ENCODE peak calls at places on chromosomes 3 and 15, in ten cellular contexts. C is SK-N-MC, A is HL-60, E is H1, N is Panc1, O is transverse colon, G is stomach, Q is HCT116, W is breast epithelium, B is K562. Y is an unnamed sample.

GRCh38 chr15:56484284-56484683 is 19.3 kb upstream of the MNS1 start:
- DNase-seq in Q (no peak), E (no peak), A (no peak), B (no peak), W (no peak), G (no peak), O (no peak), N (no peak), C (no peak), Y (no peak)

GRCh38 chr3:149902498-149903139 is 68.1 kb downstream of the PFN2 start:
- DNase-seq in B (no peak), N (no peak), E (no peak), A (no peak), O (no peak), Q (no peak), C (no peak), G (no peak), W (no peak), Y (no peak)

GRCh38 chr3:182921665-182922355 is 58.5 kb downstream of the DCUN1D1 start:
- DNase-seq in Q (no peak), G (no peak), E (no peak), N (no peak), A (no peak), B (no peak), W (no peak), O (no peak), C (no peak), Y (no peak)

GRCh38 chr15:48191574-48192225 is at the start of gene CTXN2:
- DNase-seq in A (no peak), C (no peak), O (peak), E (peak), N (no peak), Q (no peak), G (no peak), W (no peak), B (no peak), Y (no peak)

GRCh38 chr3:122977645-122978466 is 49.7 kb downstream of the SEMA5B start:
- DNase-seq in W (no peak), N (no peak), E (no peak), Q (no peak), G (no peak), B (no peak), C (no peak), O (no peak), A (no peak), Y (peak)

GRCh38 chr15:36156855-36157521 is 422.4 kb upstream of the CDIN1 start:
- DNase-seq in E (no peak), Q (no peak), A (no peak), O (peak), C (no peak), B (no peak), N (no peak), G (no peak), W (no peak), Y (no peak)

GRCh38 chr15:40755821-40756220 is 767 bp upstream of the RMDN3 start:
- DNase-seq in C (no peak), B (no peak), A (no peak), G (no peak), Q (no peak), W (no peak), N (no peak), O (no peak), E (no peak), Y (no peak)

GRCh38 chr3:37906734-37907282 is 45.1 kb downstream of the CTDSPL start:
- DNase-seq in N (no peak), B (no peak), G (no peak), A (no peak), C (no peak), W (no peak), Q (no peak), O (no peak), E (no peak), Y (no peak)

GRCh38 chr3:59064728-59065127 is 14.9 kb upstream of the CFAP20DC start:
- DNase-seq in W (no peak), Q (no peak), A (no peak), G (no peak), E (no peak), C (no peak), N (no peak), B (no peak), O (no peak), Y (no peak)

GRCh38 chr3:13009132-13009945 is 63.9 kb downstream of the IQSEC1 start:
- DNase-seq in N (no peak), A (peak), O (peak), C (no peak), W (no peak), G (peak), Q (no peak), E (no peak), B (peak), Y (peak)

GRCh38 chr3:158330820-158331219 is 220.9 kb downstream of the RSRC1 start:
- DNase-seq in O (no peak), N (no peak), A (no peak), Q (no peak), G (no peak), C (no peak), E (no peak), B (no peak), W (no peak), Y (no peak)

GRCh38 chr3:157606392-157607197 is 103.4 kb upstream of the VEPH1 start:
- DNase-seq in Q (peak), B (peak), G (peak), O (peak), A (peak), E (peak), C (no peak), N (peak), W (peak), Y (no peak)

GRCh38 chr15:72339777-72340177 is 19.8 kb upstream of the CELF6 start:
- DNase-seq in Q (no peak), B (no peak), A (peak), G (no peak), O (no peak), W (no peak), E (no peak), N (no peak), C (no peak), Y (no peak)

GRCh38 chr3:122774564-122774963 is 19.1 kb downstream of the HSPBAP1 start:
- DNase-seq in G (no peak), W (no peak), Q (no peak), B (no peak), E (no peak), A (no peak), N (no peak), O (no peak), C (no peak), Y (no peak)

GRCh38 chr15:94412979-94413741 is 181.8 kb downstream of the MCTP2 start:
- DNase-seq in B (no peak), E (no peak), G (no peak), O (peak), Q (peak), A (no peak), C (no peak), W (no peak), N (peak), Y (no peak)

GRCh38 chr3:69567026-69567767 is 172.1 kb upstream of the MITF start:
- DNase-seq in C (no peak), O (no peak), Q (no peak), W (no peak), E (no peak), B (no peak), N (no peak), G (no peak), A (no peak), Y (no peak)

GRCh38 chr3:88230638-88231037 is 80.9 kb downstream of the C3orf38 start:
- DNase-seq in A (no peak), C (no peak), B (no peak), E (no peak), O (no peak), N (no peak), G (no peak), W (no peak), Q (no peak), Y (no peak)

GRCh38 chr3:67198374-67198773 is 200.3 kb downstream of the KBTBD8 start:
- DNase-seq in C (no peak), W (no peak), G (no peak), O (no peak), B (no peak), E (no peak), N (no peak), Q (no peak), A (no peak), Y (no peak)

GRCh38 chr3:11499144-11499543 is 144.6 kb downstream of the VGLL4 start:
- DNase-seq in G (no peak), E (no peak), O (no peak), A (no peak), C (no peak), N (no peak), W (no peak), B (no peak), Q (no peak), Y (no peak)

GRCh38 chr3:184003187-184003967 is 14.3 kb downstream of the ABCC5 start:
- DNase-seq in A (no peak), G (no peak), Q (no peak), N (no peak), E (no peak), B (no peak), W (no peak), C (no peak), O (no peak), Y (no peak)

GRCh38 chr3:97872209-97873042 is 50.6 kb downstream of the CRYBG3 start:
- DNase-seq in C (no peak), O (no peak), N (no peak), Q (no peak), W (no peak), B (no peak), E (no peak), A (no peak), G (no peak), Y (no peak)

GRCh38 chr15:87527416-87527815 is 729.1 kb downstream of the NTRK3 start:
- DNase-seq in C (no peak), N (no peak), G (no peak), W (no peak), A (no peak), B (no peak), E (no peak), O (no peak), Q (no peak), Y (no peak)

GRCh38 chr15:41890050-41890690 is 3.7 kb downstream of the SPTBN5 start:
- DNase-seq in N (no peak), W (no peak), A (no peak), G (no peak), Q (no peak), B (no peak), C (no peak), E (no peak), O (no peak), Y (no peak)

GRCh38 chr3:24264011-24264410 is 230.6 kb downstream of the THRB start:
- DNase-seq in N (no peak), Q (no peak), B (no peak), E (no peak), A (no peak), G (no peak), O (no peak), C (no peak), W (no peak), Y (no peak)

GRCh38 chr3:168002786-168003368 is 92.8 kb downstream of the GOLIM4 start:
- DNase-seq in O (peak), N (no peak), C (no peak), E (no peak), A (peak), Q (no peak), W (no peak), B (peak), G (peak), Y (no peak)

GRCh38 chr3:14524311-14524711 is 15.8 kb downstream of the GRIP2 start:
- DNase-seq in B (peak), Q (no peak), N (no peak), O (no peak), C (no peak), E (no peak), A (no peak), G (no peak), W (peak), Y (no peak)

GRCh38 chr15:25368855-25369254 is 70.0 kb downstream of the UBE3A start:
- DNase-seq in W (no peak), B (no peak), O (no peak), G (no peak), C (no peak), E (no peak), A (no peak), N (no peak), Q (no peak), Y (no peak)

GRCh38 chr15:78624651-78625590 is 4.1 kb upstream of the CHRNA3 start:
- DNase-seq in W (peak), O (no peak), C (no peak), A (no peak), N (no peak), B (no peak), E (no peak), G (peak), Q (no peak), Y (peak)

GRCh38 chr15:92617197-92618037 is 38.2 kb downstream of the FAM174B start:
- DNase-seq in B (peak), O (peak), N (no peak), Q (no peak), G (peak), A (no peak), W (peak), E (no peak), C (no peak), Y (peak)

GRCh38 chr3:188925376-188925775 is 246.4 kb upstream of the TPRG1 start:
- DNase-seq in B (no peak), G (no peak), N (no peak), C (no peak), Q (no peak), E (no peak), A (no peak), W (no peak), O (no peak), Y (no peak)

GRCh38 chr3:40996827-40997710 is 202.2 kb upstream of the CTNNB1 start:
- DNase-seq in Q (no peak), G (no peak), B (peak), O (no peak), N (no peak), C (no peak), A (no peak), W (no peak), E (no peak), Y (no peak)

GRCh38 chr3:154218728-154219127 is 97.5 kb downstream of the ARHGEF26 start:
- DNase-seq in W (no peak), E (no peak), O (no peak), G (no peak), N (no peak), C (no peak), Q (no peak), A (no peak), B (no peak), Y (no peak)

GRCh38 chr3:43857361-43858051 is 166.8 kb downstream of the ABHD5 start:
- DNase-seq in G (no peak), A (no peak), O (no peak), W (no peak), Q (no peak), C (no peak), E (no peak), B (no peak), N (no peak), Y (no peak)

DNA sequence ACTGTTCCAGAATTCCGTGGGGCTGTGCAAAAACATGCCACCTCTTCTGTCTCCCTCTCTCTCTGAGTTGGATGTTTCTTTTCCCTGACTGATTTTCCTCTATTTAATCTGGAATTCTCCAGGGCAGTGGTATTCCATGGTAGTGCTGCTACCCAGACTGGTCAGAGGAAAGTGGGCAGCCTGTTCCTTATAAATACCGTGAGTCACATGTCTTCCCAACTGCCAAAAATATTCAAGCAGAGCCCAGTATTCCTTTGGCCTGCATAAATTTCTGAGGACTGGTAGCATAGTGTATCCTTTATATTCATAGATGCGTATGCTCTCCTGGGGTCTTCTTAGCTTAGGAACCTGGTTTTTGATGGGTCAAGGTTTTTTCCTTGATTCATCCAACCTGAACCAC is 40.9 kb downstream of the CEMIP start:
- DNase-seq in W (no peak), N (no peak), A (no peak), B (no peak), C (no peak), E (no peak), O (no peak), Q (no peak), G (no peak), Y (no peak)
- TF ChIP-seq POLR2AphosphoS5 in W (no peak), N (no peak), A (no peak), B (no peak), C (no peak), E (no peak), O (no peak), Q (no peak), G (no peak), Y (no peak)

GRCh38 chr15:38560456-38560926 is 4.1 kb downstream of the RASGRP1 start:
- DNase-seq in N (no peak), W (no peak), C (no peak), G (no peak), B (no peak), O (no peak), E (no peak), A (no peak), Q (no peak), Y (no peak)

GRCh38 chr15:38557855-38558713 is 6.5 kb downstream of the RASGRP1 start:
- DNase-seq in Q (no peak), O (no peak), W (no peak), G (no peak), A (no peak), N (no peak), B (no peak), C (no peak), E (no peak), Y (no peak)

GRCh38 chr15:38558714-38559059 is 5.9 kb downstream of the RASGRP1 start:
- DNase-seq in O (no peak), G (no peak), C (no peak), Q (no peak), B (no peak), N (no peak), A (no peak), W (no peak), E (no peak), Y (no peak)

GRCh38 chr15:38559131-38559530 is 5.5 kb downstream of the RASGRP1 start:
- DNase-seq in E (no peak), Q (no peak), W (no peak), N (no peak), B (no peak), O (no peak), A (no peak), C (no peak), G (no peak), Y (no peak)

GRCh38 chr15:38559908-38560307 is 4.7 kb downstream of the RASGRP1 start:
- DNase-seq in A (no peak), Q (no peak), N (no peak), C (no peak), O (no peak), W (no peak), B (no peak), G (no peak), E (no peak), Y (no peak)
- TF ChIP-seq POLR2AphosphoS5 in A (no peak), Q (no peak), N (no peak), C (no peak), O (no peak), W (no peak), B (no peak), G (no peak), E (no peak), Y (no peak)

DNA sequence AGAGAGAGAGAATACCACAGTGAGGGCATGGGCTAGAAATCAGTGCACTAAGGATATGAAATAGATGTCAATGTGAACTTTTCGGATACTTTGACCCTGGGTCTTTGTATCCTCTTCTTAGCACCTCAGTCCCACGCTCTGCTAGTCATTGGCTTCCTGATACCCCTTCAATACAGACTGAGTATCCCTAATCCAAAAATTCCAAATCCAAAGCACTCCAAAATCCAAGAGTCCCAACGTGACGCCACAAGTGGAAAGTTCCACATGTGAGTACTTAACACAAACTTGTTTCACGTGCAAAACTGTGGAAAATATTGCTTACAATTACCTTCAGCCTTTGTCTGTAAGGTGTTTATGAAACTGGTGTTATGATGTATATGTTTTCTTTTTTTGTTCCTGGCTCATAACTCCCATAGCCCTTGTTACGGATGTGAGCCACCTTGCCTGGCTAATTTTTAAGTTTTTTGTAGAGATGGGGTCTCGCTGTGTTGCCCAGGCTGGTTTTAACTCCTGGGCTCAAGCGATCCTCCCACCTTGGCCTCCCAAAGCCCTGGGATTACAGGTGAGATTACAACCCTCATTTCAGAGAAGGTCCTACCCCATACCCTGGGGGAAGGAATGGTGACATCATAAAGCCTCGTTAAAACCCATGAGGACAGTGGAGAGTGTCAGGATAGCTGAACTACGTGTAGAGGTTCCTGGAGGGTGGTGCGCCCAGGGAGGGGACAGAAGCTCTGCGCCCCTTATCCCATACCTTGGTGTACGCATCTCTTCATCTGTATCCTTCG is 10.2 kb upstream of the IRAK2 start:
- DNase-seq in Q (no peak), W (no peak), C (no peak), A (no peak), G (no peak), O (no peak), N (no peak), E (no peak), B (no peak), Y (no peak)
- TF ChIP-seq POLR2AphosphoS5 in Q (no peak), W (no peak), C (no peak), A (peak), G (no peak), O (no peak), N (no peak), E (no peak), B (peak), Y (no peak)

GRCh38 chr15:66924889-66925288 is 140.5 kb upstream of the SMAD3 start:
- DNase-seq in O (no peak), B (no peak), A (no peak), N (no peak), W (no peak), E (no peak), G (no peak), C (no peak), Q (no peak), Y (no peak)

GRCh38 chr15:66922608-66923007 is 142.8 kb upstream of the SMAD3 start:
- DNase-seq in W (no peak), C (no peak), A (no peak), B (no peak), O (no peak), Q (no peak), E (no peak), G (no peak), N (no peak), Y (no peak)

GRCh38 chr15:66921319-66921718 is 144.1 kb upstream of the SMAD3 start:
- DNase-seq in N (no peak), C (no peak), E (no peak), B (no peak), O (peak), A (peak), G (peak), W (no peak), Q (no peak), Y (no peak)

GRCh38 chr15:66925721-66926120 is 139.7 kb upstream of the SMAD3 start:
- DNase-seq in G (no peak), C (no peak), W (no peak), A (no peak), E (no peak), Q (no peak), O (peak), N (no peak), B (no peak), Y (no peak)

GRCh38 chr15:66923438-66923881 is 141.9 kb upstream of the SMAD3 start:
- DNase-seq in O (peak), N (no peak), A (no peak), E (peak), Q (peak), W (no peak), B (peak), G (peak), C (no peak), Y (no peak)
- TF ChIP-seq POLR2AphosphoS5 in O (no peak), N (no peak), A (no peak), E (no peak), Q (no peak), W (no peak), B (no peak), G (no peak), C (no peak), Y (no peak)

Y was measured in upper lobe of left lung.